ENCODE peak calls at places on chromosomes 1 and 21, in seven cellular contexts. One of them, this sample, is unnamed.
A peak's percentile ranks its signal among the peaks of the same experiment; 100 is the strongest.

GRCh38 chr21:16742116-16742515 is 770.7 kb upstream of the CXADR start:
- DNase-seq in stimulated activated CD4-positive, alpha-beta T cell treated with anti-CD3 and anti-CD28 coated beads, Interleukin-2, amount 100 ng/mL, for 48 hours: no peak
- DNase-seq in hepatocyte: no peak
- DNase-seq in cortex of kidney: no peak
- DNase-seq in AG04450: no peak
- DNase-seq in ACHN: no peak
- DNase-seq in nephron progenitor cell: no peak
- DNase-seq in this sample: no peak

GRCh38 chr1:202967684-202968281 is 726 bp upstream of the CYB5R1 start:
- DNase-seq in ACHN: peak; percentile 29
- DNase-seq in AG04450: no peak
- DNase-seq in hepatocyte: peak; percentile 50
- DNase-seq in stimulated activated CD4-positive, alpha-beta T cell treated with anti-CD3 and anti-CD28 coated beads, Interleukin-2, amount 100 ng/mL, for 48 hours: no peak
- DNase-seq in cortex of kidney: no peak
- DNase-seq in nephron progenitor cell: no peak
- DNase-seq in this sample: no peak

GRCh38 chr1:45395582-45395981 is 55.3 kb upstream of the MUTYH start:
- DNase-seq in cortex of kidney: no peak
- DNase-seq in hepatocyte: no peak
- DNase-seq in AG04450: no peak
- DNase-seq in nephron progenitor cell: no peak
- DNase-seq in ACHN: no peak
- DNase-seq in stimulated activated CD4-positive, alpha-beta T cell treated with anti-CD3 and anti-CD28 coated beads, Interleukin-2, amount 100 ng/mL, for 48 hours: no peak
- DNase-seq in this sample: no peak

GRCh38 chr21:39136711-39137110 is 46.5 kb downstream of the PSMG1 start:
- DNase-seq in nephron progenitor cell: no peak
- DNase-seq in hepatocyte: no peak
- DNase-seq in cortex of kidney: no peak
- DNase-seq in stimulated activated CD4-positive, alpha-beta T cell treated with anti-CD3 and anti-CD28 coated beads, Interleukin-2, amount 100 ng/mL, for 48 hours: no peak
- DNase-seq in AG04450: no peak
- DNase-seq in ACHN: no peak
- DNase-seq in this sample: no peak

GRCh38 chr1:33818071-33818470 is 45.8 kb upstream of the HMGB4 start:
- DNase-seq in cortex of kidney: no peak
- DNase-seq in ACHN: no peak
- DNase-seq in stimulated activated CD4-positive, alpha-beta T cell treated with anti-CD3 and anti-CD28 coated beads, Interleukin-2, amount 100 ng/mL, for 48 hours: no peak
- DNase-seq in AG04450: no peak
- DNase-seq in nephron progenitor cell: no peak
- DNase-seq in hepatocyte: no peak
- DNase-seq in this sample: no peak

GRCh38 chr1:168498159-168498609 is 45.6 kb downstream of the XCL2 start:
- DNase-seq in cortex of kidney: no peak
- DNase-seq in ACHN: no peak
- DNase-seq in AG04450: no peak
- DNase-seq in stimulated activated CD4-positive, alpha-beta T cell treated with anti-CD3 and anti-CD28 coated beads, Interleukin-2, amount 100 ng/mL, for 48 hours: no peak
- DNase-seq in hepatocyte: peak; percentile 60
- DNase-seq in nephron progenitor cell: no peak
- DNase-seq in this sample: no peak

GRCh38 chr1:182478238-182478637 is 28.3 kb downstream of the RGSL1 start:
- DNase-seq in stimulated activated CD4-positive, alpha-beta T cell treated with anti-CD3 and anti-CD28 coated beads, Interleukin-2, amount 100 ng/mL, for 48 hours: no peak
- DNase-seq in ACHN: no peak
- DNase-seq in hepatocyte: no peak
- DNase-seq in nephron progenitor cell: no peak
- DNase-seq in cortex of kidney: no peak
- DNase-seq in AG04450: no peak
- DNase-seq in this sample: no peak

GRCh38 chr1:147545133-147545532 is 3.8 kb downstream of the BCL9 start:
- DNase-seq in AG04450: no peak
- DNase-seq in nephron progenitor cell: no peak
- DNase-seq in cortex of kidney: no peak
- DNase-seq in ACHN: peak; percentile 64
- DNase-seq in hepatocyte: peak; percentile 40
- DNase-seq in stimulated activated CD4-positive, alpha-beta T cell treated with anti-CD3 and anti-CD28 coated beads, Interleukin-2, amount 100 ng/mL, for 48 hours: peak; percentile 65
- DNase-seq in this sample: no peak

GRCh38 chr1:31762726-31763670 is 1.1 kb downstream of the ADGRB2 start:
- DNase-seq in AG04450: no peak
- DNase-seq in cortex of kidney: no peak
- DNase-seq in nephron progenitor cell: peak; percentile 89
- DNase-seq in hepatocyte: peak; percentile 90
- DNase-seq in stimulated activated CD4-positive, alpha-beta T cell treated with anti-CD3 and anti-CD28 coated beads, Interleukin-2, amount 100 ng/mL, for 48 hours: peak; percentile 63
- DNase-seq in ACHN: peak; percentile 75
- DNase-seq in this sample: peak; percentile 28

This sample was measured in HepG2.